ENCODE peak calls at places on chromosome 18, in seven cellular contexts. X, G, L, M, R, C and V are unnamed samples.

GRCh38 chr18:36114251-36114650 is 14.9 kb downstream of the SLC39A6 start:
- DNase-seq in X (no peak), G (no peak), L (no peak), M (no peak), R (no peak), C (no peak), V (no peak)

GRCh38 chr18:72648079-72648478 is 103.9 kb upstream of the CBLN2 start:
- DNase-seq in X (no peak), G (no peak), L (no peak), M (no peak), R (no peak), C (no peak), V (no peak)

GRCh38 chr18:9848170-9848854 is 37.5 kb upstream of the TXNDC2 start:
- DNase-seq in X (no peak), G (no peak), L (no peak), M (no peak), R (no peak), C (no peak), V (no peak)

GRCh38 chr18:54671291-54671881 is 80.3 kb downstream of the DYNAP start:
- DNase-seq in X (peak), G (peak), L (no peak), M (peak), R (no peak), C (no peak), V (peak)

GRCh38 chr18:51070545-51070944 is 40.5 kb downstream of the SMAD4 start:
- DNase-seq in X (no peak), G (no peak), L (no peak), M (no peak), R (no peak), C (no peak), V (no peak)

GRCh38 chr18:7177131-7177744 is 53.7 kb upstream of the LRRC30 start:
- DNase-seq in X (no peak), G (peak), L (no peak), M (peak), R (no peak), C (peak), V (peak)

GRCh38 chr18:75343389-75343788 is 84.1 kb downstream of the SMIM21 start:
- DNase-seq in X (no peak), G (no peak), L (no peak), M (no peak), R (no peak), C (no peak), V (no peak)

GRCh38 chr18:42183746-42184145 is 228.7 kb downstream of the PIK3C3 start:
- DNase-seq in X (no peak), G (no peak), L (no peak), M (no peak), R (no peak), C (no peak), V (no peak)

GRCh38 chr18:6546229-6546628 is 131.5 kb upstream of the L3MBTL4 start:
- DNase-seq in X (no peak), G (no peak), L (no peak), M (no peak), R (no peak), C (no peak), V (no peak)

GRCh38 chr18:44514106-44514505 is 166.6 kb upstream of the SETBP1 start:
- DNase-seq in X (no peak), G (no peak), L (no peak), M (no peak), R (no peak), C (no peak), V (no peak)

GRCh38 chr18:59737776-59738295 is 40.6 kb upstream of the CCBE1 start:
- DNase-seq in X (no peak), G (no peak), L (no peak), M (no peak), R (no peak), C (no peak), V (no peak)

GRCh38 chr18:75227535-75227934 is 16.9 kb downstream of the TSHZ1 start:
- DNase-seq in X (no peak), G (no peak), L (no peak), M (no peak), R (no peak), C (no peak), V (no peak)

GRCh38 chr18:66393463-66393862 is 210.4 kb downstream of the CDH19 start:
- DNase-seq in X (no peak), G (no peak), L (no peak), M (no peak), R (no peak), C (no peak), V (no peak)

GRCh38 chr18:54607213-54607934 is 16.3 kb downstream of the DYNAP start:
- DNase-seq in X (no peak), G (peak), L (no peak), M (no peak), R (peak), C (no peak), V (no peak)

GRCh38 chr18:58117685-58118403 is 73.8 kb downstream of the NEDD4L start:
- DNase-seq in X (peak), G (peak), L (no peak), M (no peak), R (no peak), C (peak), V (peak)

GRCh38 chr18:48956378-48956777 is 5.6 kb upstream of the SMAD7 start:
- DNase-seq in X (no peak), G (no peak), L (no peak), M (no peak), R (no peak), C (no peak), V (no peak)

GRCh38 chr18:75110846-75111415 is 98.0 kb downstream of the PTGR3 start:
- DNase-seq in X (no peak), G (no peak), L (no peak), M (no peak), R (no peak), C (no peak), V (no peak)

GRCh38 chr18:24190590-24190989 is 51.7 kb downstream of the CABYR start:
- DNase-seq in X (no peak), G (no peak), L (no peak), M (no peak), R (no peak), C (no peak), V (no peak)

DNA sequence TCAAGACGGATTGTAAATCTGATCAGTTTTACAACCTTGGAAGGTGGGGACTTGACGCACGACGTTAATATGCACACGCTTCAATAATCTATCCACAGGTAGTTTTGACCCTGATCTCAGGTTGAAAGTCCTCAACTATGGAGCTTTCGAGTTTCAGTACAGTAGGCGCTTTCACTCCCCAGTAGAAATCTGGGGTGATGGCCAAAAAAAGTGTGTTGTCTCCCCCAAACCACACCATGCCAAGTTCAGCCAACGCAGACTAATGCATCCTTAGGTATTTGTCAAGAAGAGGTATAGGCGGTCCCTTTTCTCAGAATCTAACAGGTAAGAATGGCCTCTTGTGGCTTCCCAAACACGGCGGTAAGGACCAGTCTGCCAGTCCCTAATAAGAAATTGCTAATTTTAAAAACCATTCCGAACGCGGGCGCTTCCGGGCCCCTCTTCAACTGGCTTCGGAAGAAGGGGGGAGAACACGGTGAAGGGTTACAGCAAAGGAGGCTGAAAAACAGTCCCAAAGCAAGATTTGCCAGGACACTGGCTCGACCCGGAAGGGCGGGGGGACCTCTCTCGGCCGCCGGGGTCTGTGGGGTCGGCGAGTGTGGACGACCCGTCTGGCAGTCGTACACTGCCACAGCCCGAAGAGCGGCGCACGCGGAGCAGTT is 661 bp downstream of the FAM210A start:
- DNase-seq in X (no peak), G (peak), L (no peak), M (no peak), R (no peak), C (no peak), V (no peak)
- TF ChIP-seq SIN3A in X (no peak), G (no peak), L (no peak), M (no peak), R (no peak), C (no peak), V (no peak)

GRCh38 chr18:13369353-13369752 is 150.8 kb downstream of the LDLRAD4 start:
- DNase-seq in X (no peak), G (no peak), L (no peak), M (no peak), R (no peak), C (no peak), V (no peak)
- TF ChIP-seq SIN3A in X (no peak), G (no peak), L (no peak), M (no peak), R (no peak), C (no peak), V (no peak)

DNA sequence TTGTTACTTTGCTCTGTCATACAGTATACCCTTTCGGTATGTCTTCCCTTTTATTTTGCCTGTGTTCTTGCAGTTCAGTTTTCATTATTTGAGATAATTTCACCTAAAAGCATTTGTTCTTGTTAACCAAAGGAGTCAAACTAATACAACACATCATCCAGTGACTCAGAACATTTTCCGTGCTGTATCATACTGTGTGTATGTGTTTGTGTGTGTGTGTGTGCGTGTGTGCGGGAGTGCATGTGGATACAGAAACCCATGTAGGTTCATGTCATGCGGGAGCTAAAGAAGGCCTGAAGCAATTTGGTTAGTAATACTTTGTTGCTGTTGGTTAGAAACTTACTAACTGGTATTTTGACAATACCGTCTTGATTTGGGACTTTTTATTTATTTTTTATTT is 60.0 kb downstream of the CEP192 start:
- DNase-seq in X (no peak), G (no peak), L (no peak), M (no peak), R (no peak), C (no peak), V (no peak)
- TF ChIP-seq SIN3A in X (no peak), G (no peak), L (no peak), M (no peak), R (no peak), C (no peak), V (no peak)

DNA sequence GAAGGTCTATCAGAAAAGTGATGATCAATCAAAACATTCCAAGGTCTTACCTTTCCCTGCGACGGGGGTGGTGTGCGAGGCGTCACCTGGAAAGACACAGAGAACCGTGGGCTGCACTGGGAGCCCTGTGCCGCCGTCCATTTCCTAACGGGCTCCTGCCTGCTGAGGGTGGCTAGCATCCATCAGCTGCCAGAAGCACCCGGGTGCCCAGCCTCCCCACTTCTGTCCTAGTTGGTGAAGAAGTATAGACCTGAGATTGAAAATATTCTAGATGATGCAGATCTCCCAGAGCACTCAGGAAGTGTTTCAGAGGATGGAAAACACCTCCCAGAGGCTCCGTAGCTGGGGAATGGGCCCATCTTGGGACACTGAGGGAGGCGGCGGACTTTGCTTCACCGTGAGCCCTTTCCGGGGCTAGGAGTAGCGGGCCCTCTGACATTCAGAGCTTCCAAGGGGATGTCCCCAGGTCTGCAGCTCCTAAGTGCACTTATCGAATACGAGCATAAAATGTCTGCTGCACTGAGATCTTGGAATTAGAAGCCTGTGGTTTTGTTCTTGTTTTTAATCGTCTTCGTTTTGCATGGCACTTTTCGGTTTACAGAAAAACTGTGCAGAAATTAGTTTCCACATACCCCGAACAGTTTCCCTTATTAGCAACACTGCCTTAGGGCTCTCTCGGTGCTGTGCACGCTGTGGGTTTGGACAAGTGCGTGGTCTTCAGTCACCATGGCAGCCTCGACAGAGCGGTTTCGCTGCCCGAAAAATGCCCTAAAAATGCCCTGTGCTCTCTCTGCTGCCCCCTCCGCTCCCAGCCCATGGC is 143.5 kb downstream of the MBP start:
- DNase-seq in X (no peak), G (no peak), L (no peak), M (no peak), R (no peak), C (no peak), V (no peak)
- TF ChIP-seq SIN3A in X (no peak), G (no peak), L (no peak), M (no peak), R (no peak), C (no peak), V (no peak)

DNA sequence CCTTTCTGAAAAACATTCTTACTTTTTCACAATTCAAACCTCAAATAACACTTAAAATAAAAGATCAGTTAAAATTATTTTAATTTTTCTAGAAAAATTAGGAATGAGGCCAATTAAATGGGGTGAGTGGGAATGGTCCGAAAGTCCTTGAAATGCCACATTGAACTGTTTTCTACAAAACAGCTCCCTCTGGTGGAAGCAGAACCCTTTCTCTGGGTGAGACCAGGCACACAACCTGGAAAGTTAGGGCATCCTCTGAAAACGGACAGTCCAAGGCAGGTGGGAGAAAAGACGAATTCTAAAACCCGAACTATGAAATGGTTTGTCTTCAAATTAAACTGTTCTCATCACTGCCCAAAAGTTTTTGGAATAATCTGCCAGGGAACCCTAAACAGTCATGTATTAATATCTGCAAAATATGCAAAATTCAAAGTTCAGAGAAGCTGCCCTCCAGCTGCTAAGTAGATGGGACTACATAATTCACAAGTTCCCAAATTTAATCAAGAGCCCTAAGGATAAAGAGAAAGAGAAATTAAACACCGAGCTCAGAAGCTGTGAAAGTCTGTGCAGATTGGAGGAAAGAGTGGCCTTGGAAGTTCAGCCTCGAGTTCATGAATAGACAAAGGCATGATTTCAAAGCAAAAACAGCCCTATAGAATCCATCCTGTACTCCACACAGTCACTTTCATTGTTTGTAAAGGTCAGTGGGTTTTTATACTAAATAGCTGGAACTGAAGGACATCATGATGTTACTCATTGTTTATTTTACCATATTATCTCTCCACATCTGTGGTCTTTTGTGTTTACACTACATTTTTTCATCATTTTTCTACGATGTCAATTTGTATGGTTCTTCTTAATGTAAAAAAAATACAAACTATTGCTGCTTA is 108.3 kb downstream of the PIEZO2 start:
- DNase-seq in X (peak), G (peak), L (no peak), M (peak), R (no peak), C (peak), V (peak)
- TF ChIP-seq SIN3A in X (no peak), G (no peak), L (no peak), M (no peak), R (no peak), C (no peak), V (no peak)

GRCh38 chr18:45590546-45590945 is 24.7 kb upstream of the SLC14A2 start:
- DNase-seq in X (no peak), G (no peak), L (no peak), M (no peak), R (no peak), C (no peak), V (no peak)

GRCh38 chr18:45589559-45590041 is 25.7 kb upstream of the SLC14A2 start:
- DNase-seq in X (no peak), G (no peak), L (no peak), M (peak), R (no peak), C (no peak), V (no peak)

GRCh38 chr18:45588284-45588683 is 27.0 kb upstream of the SLC14A2 start:
- DNase-seq in X (no peak), G (no peak), L (no peak), M (no peak), R (no peak), C (no peak), V (no peak)

GRCh38 chr18:45588831-45589558 is 26.3 kb upstream of the SLC14A2 start:
- DNase-seq in X (no peak), G (no peak), L (no peak), M (peak), R (no peak), C (no peak), V (no peak)

GRCh38 chr18:45590060-45590537 is 25.2 kb upstream of the SLC14A2 start:
- DNase-seq in X (no peak), G (no peak), L (no peak), M (no peak), R (no peak), C (no peak), V (no peak)
- TF ChIP-seq SIN3A in X (no peak), G (no peak), L (no peak), M (no peak), R (no peak), C (no peak), V (no peak)

GRCh38 chr18:79577451-79578395 is 101.9 kb upstream of the CTDP1 start:
- DNase-seq in X (no peak), G (no peak), L (no peak), M (no peak), R (no peak), C (no peak), V (no peak)

GRCh38 chr18:79578396-79579260 is 101.0 kb upstream of the CTDP1 start:
- DNase-seq in X (no peak), G (no peak), L (no peak), M (no peak), R (no peak), C (no peak), V (no peak)

GRCh38 chr18:79574938-79575525 is 104.6 kb upstream of the CTDP1 start:
- DNase-seq in X (no peak), G (no peak), L (no peak), M (no peak), R (no peak), C (no peak), V (no peak)

GRCh38 chr18:79575891-79576685 is 103.5 kb upstream of the CTDP1 start:
- DNase-seq in X (no peak), G (no peak), L (no peak), M (no peak), R (no peak), C (no peak), V (no peak)

GRCh38 chr18:79576686-79577351 is 102.8 kb upstream of the CTDP1 start:
- DNase-seq in X (no peak), G (no peak), L (no peak), M (no peak), R (no peak), C (no peak), V (no peak)
- TF ChIP-seq SIN3A in X (no peak), G (no peak), L (no peak), M (no peak), R (no peak), C (no peak), V (no peak)

GRCh38 chr18:62106271-62106670 is 80.6 kb downstream of the PIGN start:
- DNase-seq in X (no peak), G (no peak), L (no peak), M (no peak), R (no peak), C (no peak), V (no peak)

GRCh38 chr18:62102221-62102620 is 84.6 kb downstream of the PIGN start:
- DNase-seq in X (no peak), G (no peak), L (no peak), M (no peak), R (no peak), C (no peak), V (no peak)

GRCh38 chr18:62107881-62108280 is 79.0 kb downstream of the PIGN start:
- DNase-seq in X (no peak), G (no peak), L (no peak), M (no peak), R (no peak), C (no peak), V (no peak)

GRCh38 chr18:62101236-62101635 is 85.6 kb downstream of the PIGN start:
- DNase-seq in X (no peak), G (no peak), L (no peak), M (no peak), R (no peak), C (no peak), V (no peak)

GRCh38 chr18:62105373-62105772 is 81.5 kb downstream of the PIGN start:
- DNase-seq in X (no peak), G (no peak), L (no peak), M (no peak), R (no peak), C (no peak), V (no peak)
- TF ChIP-seq SIN3A in X (no peak), G (no peak), L (no peak), M (no peak), R (no peak), C (no peak), V (no peak)

DNA sequence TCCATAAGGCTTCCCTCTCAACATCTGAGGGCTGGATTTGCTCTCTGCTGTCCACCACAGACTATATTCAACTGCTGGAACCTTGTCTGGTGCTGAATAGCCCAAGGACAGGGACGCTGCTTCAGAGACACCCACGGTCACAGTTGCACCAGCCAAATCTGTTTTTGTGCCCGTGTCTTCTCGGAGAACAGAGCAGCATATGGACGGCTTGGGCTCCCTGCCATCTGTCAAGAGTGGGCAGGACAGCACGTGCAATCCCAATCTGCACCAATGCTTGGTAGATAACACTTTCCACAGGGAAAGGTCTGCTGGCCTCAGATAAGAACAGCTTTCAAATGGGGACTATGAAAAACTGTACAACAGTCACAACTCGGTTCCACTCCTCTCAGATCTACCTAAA is 466.1 kb downstream of the TGIF1 start:
- DNase-seq in X (no peak), G (no peak), L (no peak), M (no peak), R (no peak), C (no peak), V (peak)
- TF ChIP-seq SIN3A in X (no peak), G (no peak), L (no peak), M (no peak), R (no peak), C (no peak), V (no peak)